ENCODE peak calls at places on chromosomes 11 and 22, in ten cellular contexts. Z is B cell, V is WTC11, W is cardiac muscle cell, Q is K562, F is AG09309, Y is HFFc6, J is omental fat pad, S is fibroblast of lung, L is astrocyte of the cerebellum. H is an unnamed sample.

GRCh38 chr11:32032478-32032877 is 58.4 kb upstream of the RCN1 start:
- DNase-seq in Z (no peak), V (no peak), W (peak), Q (no peak), F (no peak), Y (peak), J (no peak), S (peak), L (no peak), H (no peak)

GRCh38 chr11:117412653-117413275 is 85.1 kb downstream of the CEP164 start:
- DNase-seq in Z (no peak), V (no peak), W (no peak), Q (no peak), F (no peak), Y (no peak), J (no peak), S (no peak), L (no peak), H (no peak)

GRCh38 chr22:17795661-17796548 is 21.6 kb upstream of the BID start:
- DNase-seq in Z (peak), V (no peak), W (no peak), Q (no peak), F (no peak), Y (no peak), J (no peak), S (no peak), L (no peak), H (peak)

GRCh38 chr11:66477256-66478201 is 2.7 kb upstream of the DPP3 start:
- DNase-seq in Z (no peak), V (no peak), W (no peak), Q (no peak), F (no peak), Y (no peak), J (no peak), S (no peak), L (no peak), H (no peak)

GRCh38 chr11:27468643-27469332 is 3.8 kb downstream of the LGR4 start:
- DNase-seq in Z (no peak), V (no peak), W (no peak), Q (no peak), F (no peak), Y (peak), J (no peak), S (peak), L (no peak), H (no peak)

GRCh38 chr22:50148991-50149721 is 21.4 kb upstream of the PANX2 start:
- DNase-seq in Z (peak), V (peak), W (peak), Q (peak), F (no peak), Y (peak), J (no peak), S (peak), L (no peak), H (peak)

GRCh38 chr22:46934746-46935491 is 172.5 kb downstream of the TBC1D22A start:
- DNase-seq in Z (no peak), V (no peak), W (peak), Q (peak), F (peak), Y (peak), J (no peak), S (peak), L (peak), H (peak)

GRCh38 chr11:10658621-10659338 is 34.8 kb downstream of the IRAG1 start:
- DNase-seq in Z (no peak), V (no peak), W (no peak), Q (no peak), F (no peak), Y (no peak), J (no peak), S (peak), L (no peak), H (no peak)

GRCh38 chr22:34638128-34638527 is 427.8 kb upstream of the ISX start:
- DNase-seq in Z (no peak), V (no peak), W (no peak), Q (no peak), F (no peak), Y (no peak), J (no peak), S (no peak), L (no peak), H (no peak)

GRCh38 chr11:69567951-69568808 is 72.8 kb upstream of the CCND1 start:
- DNase-seq in Z (no peak), V (no peak), W (no peak), Q (no peak), F (no peak), Y (no peak), J (no peak), S (peak), L (no peak), H (no peak)

GRCh38 chr22:36017661-36018091 is 10.9 kb downstream of the RBFOX2 start:
- DNase-seq in Z (peak), V (no peak), W (no peak), Q (no peak), F (no peak), Y (no peak), J (no peak), S (no peak), L (no peak), H (no peak)

GRCh38 chr11:62266558-62266957 is 3.4 kb upstream of the SCGB2A2 start:
- DNase-seq in Z (no peak), V (no peak), W (no peak), Q (no peak), F (no peak), Y (no peak), J (no peak), S (peak), L (no peak), H (no peak)

GRCh38 chr11:24900524-24900923 is 403.7 kb downstream of the LUZP2 start:
- DNase-seq in Z (no peak), V (no peak), W (no peak), Q (no peak), F (no peak), Y (no peak), J (no peak), S (no peak), L (no peak), H (peak)

GRCh38 chr22:50677493-50678217 is 5.0 kb downstream of the SHANK3 start:
- DNase-seq in Z (no peak), V (no peak), W (no peak), Q (no peak), F (no peak), Y (no peak), J (no peak), S (no peak), L (no peak), H (peak)

DNA sequence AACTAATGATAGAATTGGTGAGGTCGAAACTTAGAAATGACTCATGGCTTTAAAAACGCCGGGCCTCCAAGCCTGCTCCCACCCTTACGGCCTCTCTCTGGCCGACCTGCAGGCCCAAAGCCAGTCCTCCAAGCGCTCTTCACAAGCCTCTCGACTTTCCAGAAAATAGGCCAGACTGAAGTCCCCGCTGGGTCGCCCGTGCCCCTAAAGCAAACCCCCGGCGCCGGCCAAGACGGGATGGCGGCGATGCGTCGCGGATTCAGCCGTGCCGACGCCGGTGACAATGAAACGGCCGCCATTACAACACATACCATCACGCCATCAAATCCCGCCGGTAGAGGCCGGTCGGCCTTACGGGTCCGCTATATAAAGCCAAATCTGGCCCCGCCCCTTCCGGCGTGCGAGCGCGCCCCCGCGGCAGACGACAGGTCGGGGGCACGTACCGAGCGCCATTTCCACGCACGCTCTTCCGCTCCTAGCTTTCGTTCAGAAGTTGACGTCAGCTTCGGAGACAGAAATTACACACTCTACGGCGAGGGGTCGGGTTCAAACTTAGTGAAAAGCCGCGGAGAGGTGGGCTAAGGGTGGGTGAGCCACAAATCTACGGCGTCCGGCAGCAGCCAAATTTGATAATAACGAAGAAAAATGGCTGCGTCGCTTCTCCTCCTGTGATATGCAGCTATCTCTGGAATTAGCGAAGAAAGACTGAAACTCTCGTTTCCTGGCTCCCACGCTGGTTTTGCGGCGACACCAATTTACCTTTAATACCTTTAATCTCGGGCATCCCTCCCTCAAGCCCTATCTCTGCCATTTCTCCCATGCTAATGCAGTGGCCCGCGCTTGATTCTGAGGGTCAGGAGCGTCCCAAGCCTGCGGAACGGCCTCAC is at the start of gene RPL3:
- DNase-seq in Z (peak), V (peak), W (peak), Q (peak), F (peak), Y (peak), J (peak), S (peak), L (peak), H (peak)
- TF ChIP-seq CTCF in Z (no peak), V (no peak), W (no peak), Q (no peak), F (peak), Y (peak), J (no peak), S (no peak), L (peak), H (no peak)

DNA sequence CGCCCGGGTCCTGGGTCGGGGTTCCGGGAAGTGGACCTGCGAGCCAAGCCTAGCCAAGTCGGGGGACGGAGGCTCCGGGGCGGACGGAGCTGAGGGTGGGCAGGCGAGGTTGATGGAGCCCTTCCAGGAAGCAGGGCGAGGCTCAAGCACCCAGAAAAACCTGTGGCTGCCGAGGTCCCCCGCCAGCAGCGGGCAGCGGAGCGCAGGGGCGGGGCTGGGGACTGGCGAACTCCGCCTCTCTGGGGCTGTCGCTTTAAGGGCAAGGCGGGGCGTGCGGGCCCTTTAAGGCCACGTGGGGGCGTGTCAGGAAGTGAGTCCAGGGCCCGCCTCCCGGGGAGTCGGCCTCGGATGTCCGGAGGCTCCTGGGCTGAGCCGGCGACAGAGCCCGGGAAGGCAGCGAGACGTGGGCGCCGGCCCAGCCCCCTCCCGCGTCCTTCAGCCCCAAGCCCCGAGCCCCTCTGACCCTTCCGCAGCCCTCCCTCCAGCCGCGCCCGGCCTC is at the start of gene SLC35C1:
- DNase-seq in Z (peak), V (peak), W (peak), Q (peak), F (peak), Y (peak), J (peak), S (peak), L (peak), H (peak)
- TF ChIP-seq CTCF in Z (no peak), V (peak), W (peak), Q (peak), F (no peak), Y (peak), J (no peak), S (no peak), L (no peak), H (peak)

GRCh38 chr11:130381317-130381716 is 47.1 kb downstream of the ADAMTS8 start:
- DNase-seq in Z (no peak), V (no peak), W (peak), Q (peak), F (no peak), Y (no peak), J (no peak), S (no peak), L (no peak), H (no peak)
- TF ChIP-seq CTCF in Z (no peak), V (no peak), W (peak), Q (no peak), F (no peak), Y (no peak), J (no peak), S (no peak), L (no peak), H (no peak)

GRCh38 chr11:124072147-124072546 is 31.0 kb upstream of the OR10G7 start:
- DNase-seq in Z (no peak), V (no peak), W (no peak), Q (no peak), F (no peak), Y (no peak), J (no peak), S (no peak), L (no peak), H (no peak)

GRCh38 chr11:124071622-124071948 is 30.5 kb upstream of the OR10G7 start:
- DNase-seq in Z (no peak), V (no peak), W (no peak), Q (no peak), F (no peak), Y (no peak), J (no peak), S (no peak), L (no peak), H (no peak)

GRCh38 chr11:124068711-124069110 is 27.6 kb upstream of the OR10G7 start:
- DNase-seq in Z (no peak), V (no peak), W (no peak), Q (no peak), F (no peak), Y (no peak), J (no peak), S (no peak), L (no peak), H (no peak)

GRCh38 chr11:124070906-124071621 is 29.9 kb upstream of the OR10G7 start:
- DNase-seq in Z (peak), V (peak), W (peak), Q (peak), F (peak), Y (peak), J (no peak), S (peak), L (peak), H (peak)

DNA sequence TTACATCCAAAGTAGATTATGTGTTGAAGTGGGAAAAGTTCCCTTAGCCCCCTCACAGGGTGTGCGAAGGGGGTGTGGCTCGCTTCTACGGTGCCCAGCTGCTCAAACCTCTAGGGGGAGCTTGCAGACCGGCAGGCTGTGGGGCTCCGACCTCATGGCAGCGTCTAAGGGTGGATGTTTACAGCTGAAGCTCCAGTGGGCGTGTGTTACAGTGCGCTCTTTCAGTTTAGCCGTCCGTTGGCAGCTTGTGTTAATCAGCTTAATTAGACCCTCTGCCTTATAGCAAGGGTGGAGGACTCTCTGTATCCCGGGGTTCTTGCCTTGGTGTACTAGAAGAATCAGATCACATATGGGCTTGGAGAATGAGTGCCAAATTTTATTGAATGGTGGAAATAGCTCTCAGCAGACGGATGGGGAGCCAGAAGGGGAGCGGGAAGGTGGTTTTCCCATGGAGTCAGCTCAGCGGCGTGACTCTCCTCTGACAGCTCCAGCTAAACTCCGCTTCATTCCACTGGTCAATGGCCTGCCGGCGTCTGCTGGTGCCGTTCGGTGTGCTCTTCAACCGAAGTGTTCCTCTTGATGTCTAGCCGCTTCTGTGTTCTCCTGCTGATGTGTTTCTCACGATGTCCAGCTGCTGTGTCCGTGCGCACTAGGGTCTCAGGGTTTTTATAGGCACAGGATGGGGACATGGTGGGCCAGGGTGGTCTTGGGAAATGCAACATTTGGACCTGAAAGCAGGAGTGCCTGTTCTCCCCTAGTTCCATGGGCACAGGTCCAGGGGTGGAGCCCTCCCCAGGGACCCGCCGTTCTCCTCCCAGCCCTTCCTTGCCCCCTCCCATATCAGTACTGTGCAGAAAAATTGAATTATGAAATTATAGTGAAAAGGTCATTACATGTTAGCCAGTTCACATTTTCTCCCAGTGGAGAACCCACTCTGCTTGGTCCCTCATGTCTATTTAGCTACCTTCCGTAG is 28.6 kb upstream of the OR10G7 start:
- DNase-seq in Z (peak), V (peak), W (peak), Q (peak), F (peak), Y (peak), J (no peak), S (peak), L (peak), H (no peak)
- TF ChIP-seq CTCF in Z (peak), V (peak), W (peak), Q (peak), F (peak), Y (peak), J (no peak), S (peak), L (peak), H (peak)

GRCh38 chr11:115500547-115501503 is 3.4 kb downstream of the CADM1 start:
- DNase-seq in Z (no peak), V (no peak), W (no peak), Q (no peak), F (no peak), Y (no peak), J (no peak), S (no peak), L (no peak), H (no peak)
- TF ChIP-seq CTCF in Z (no peak), V (no peak), W (no peak), Q (no peak), F (no peak), Y (no peak), J (no peak), S (no peak), L (no peak), H (no peak)

DNA sequence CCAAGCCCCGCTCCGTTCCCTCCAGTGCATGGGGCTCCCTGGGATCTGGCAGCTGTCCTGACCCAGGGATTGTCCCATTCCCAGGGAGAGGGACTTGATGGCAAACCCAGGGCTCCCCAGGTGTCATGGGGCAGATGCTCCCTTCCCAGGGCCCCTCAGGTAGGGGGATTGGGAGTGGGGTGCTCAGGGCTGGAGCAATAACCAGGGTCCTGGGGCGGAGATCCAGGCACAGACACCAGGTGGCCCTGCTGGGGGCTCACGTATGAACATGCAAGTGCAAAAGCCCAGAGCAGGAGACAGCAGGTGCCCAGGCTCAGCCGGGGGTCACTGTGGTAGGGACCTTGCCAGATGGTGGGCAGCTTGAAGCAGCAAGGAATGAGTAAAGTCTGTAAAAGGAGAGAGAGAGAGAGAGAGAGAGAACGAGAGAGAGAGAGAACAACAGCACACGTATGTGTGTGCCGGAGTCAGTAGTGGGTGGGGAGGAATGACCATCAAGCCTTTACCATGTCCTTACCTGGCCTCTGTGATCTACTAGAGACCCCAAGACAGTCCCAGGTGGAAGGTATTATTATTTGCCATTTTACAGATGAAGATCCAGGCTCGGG is 19.3 kb upstream of the MPPED1 start:
- DNase-seq in Z (no peak), V (no peak), W (no peak), Q (no peak), F (no peak), Y (no peak), J (no peak), S (no peak), L (no peak), H (no peak)
- TF ChIP-seq CTCF in Z (no peak), V (no peak), W (no peak), Q (no peak), F (no peak), Y (no peak), J (no peak), S (no peak), L (no peak), H (no peak)

H was measured in GM10248.